ENCODE peak calls at places on chromosomes 1 and 21, in six cellular contexts. Z, D, X, N, C and K are unnamed samples. For H3K9me3 and H3K36me3, the result is how much of the 10 kb centered on the place peaks cover.

GRCh38 chr1:13482600-13482999 is 31.2 kb downstream of the LRRC38 start:
- DNase-seq in Z (no peak), D (no peak), X (no peak), N (no peak), C (no peak), K (no peak)

GRCh38 chr1:214445201-214445600 is 106.2 kb downstream of the PTPN14 start:
- DNase-seq in Z (no peak), D (no peak), X (peak), N (no peak), C (no peak), K (no peak)

GRCh38 chr1:3465091-3465934 is 10.8 kb downstream of the ARHGEF16 start:
- DNase-seq in Z (peak), D (no peak), X (no peak), N (peak), C (no peak), K (peak)

GRCh38 chr1:38344705-38345104 is 298.1 kb upstream of the POU3F1 start:
- DNase-seq in Z (no peak), D (no peak), X (no peak), N (no peak), C (no peak), K (no peak)

GRCh38 chr1:225448146-225448805 is 20.4 kb upstream of the LBR start:
- DNase-seq in Z (no peak), D (no peak), X (no peak), N (no peak), C (no peak), K (peak)

GRCh38 chr1:33361553-33362262 is 40.8 kb upstream of the A3GALT2 start:
- DNase-seq in Z (no peak), D (no peak), X (no peak), N (no peak), C (no peak), K (no peak)

GRCh38 chr1:113390871-113391642 is 742 bp downstream of the MAGI3 start:
- DNase-seq in Z (peak), D (peak), X (peak), N (peak), C (peak), K (peak)

GRCh38 chr1:11044849-11045427 is 2.1 kb downstream of the MASP2 start:
- DNase-seq in Z (no peak), D (no peak), X (no peak), N (no peak), C (no peak), K (no peak)

GRCh38 chr1:43405876-43406234 is 16.2 kb downstream of the SZT2 start:
- DNase-seq in Z (no peak), D (no peak), X (no peak), N (no peak), C (no peak), K (no peak)

GRCh38 chr21:44074315-44074958 is 32.8 kb upstream of the PWP2 start:
- DNase-seq in Z (no peak), D (no peak), X (no peak), N (no peak), C (no peak), K (no peak)

GRCh38 chr1:37765937-37766664 is 1.2 kb upstream of the EPHA10 start:
- DNase-seq in Z (no peak), D (no peak), X (no peak), N (no peak), C (no peak), K (no peak)

GRCh38 chr1:37901893-37902225 is 42.5 kb upstream of the MTF1 start:
- DNase-seq in Z (no peak), D (no peak), X (no peak), N (no peak), C (no peak), K (no peak)

GRCh38 chr1:244264163-244264562 is 187.5 kb downstream of the ADSS2 start:
- DNase-seq in Z (no peak), D (no peak), X (no peak), N (no peak), C (no peak), K (no peak)

GRCh38 chr1:150065184-150065871 is 2.2 kb upstream of the VPS45 start:
- DNase-seq in Z (no peak), D (no peak), X (no peak), N (no peak), C (no peak), K (no peak)

GRCh38 chr1:15178571-15179484 is 25.3 kb downstream of the TMEM51 start:
- DNase-seq in Z (no peak), D (no peak), X (peak), N (no peak), C (peak), K (no peak)

GRCh38 chr1:167430134-167430848 is 88.0 kb downstream of the CD247 start:
- DNase-seq in Z (no peak), D (no peak), X (no peak), N (no peak), C (no peak), K (no peak)

GRCh38 chr21:35266546-35266945 is 217.4 kb upstream of the RUNX1 start:
- DNase-seq in Z (no peak), D (no peak), X (no peak), N (no peak), C (no peak), K (no peak)

GRCh38 chr1:33191731-33192275 is 10.0 kb upstream of the TRIM62 start:
- DNase-seq in Z (no peak), D (no peak), X (no peak), N (no peak), C (no peak), K (no peak)

GRCh38 chr1:231605389-231606100 is 21.0 kb upstream of the DISC1 start:
- DNase-seq in Z (no peak), D (no peak), X (no peak), N (no peak), C (no peak), K (no peak)

GRCh38 chr1:32759997-32760623 is 57.0 kb downstream of the YARS1 start:
- DNase-seq in Z (peak), D (peak), X (peak), N (no peak), C (peak), K (peak)

GRCh38 chr1:119531606-119532323 is 24.8 kb downstream of the HSD3B1 start:
- DNase-seq in Z (no peak), D (no peak), X (peak), N (no peak), C (no peak), K (no peak)

GRCh38 chr1:167795810-167796740 is 74.3 kb downstream of the MPZL1 start:
- DNase-seq in Z (no peak), D (no peak), X (peak), N (peak), C (no peak), K (no peak)

GRCh38 chr1:27416387-27417111 is 24.1 kb downstream of the GPR3 start:
- DNase-seq in Z (no peak), D (no peak), X (peak), N (no peak), C (peak), K (no peak)

GRCh38 chr1:207803678-207804077 is 51.8 kb downstream of the CD46 start:
- DNase-seq in Z (no peak), D (no peak), X (no peak), N (no peak), C (no peak), K (no peak)

GRCh38 chr1:185311589-185312225 is 5.3 kb downstream of the IVNS1ABP start:
- DNase-seq in Z (no peak), D (no peak), X (no peak), N (no peak), C (no peak), K (no peak)

GRCh38 chr1:228272831-228273571 is 65.2 kb downstream of the OBSCN start:
- DNase-seq in Z (peak), D (no peak), X (no peak), N (peak), C (peak), K (peak)

GRCh38 chr1:212968385-212968863 is 18.1 kb downstream of the VASH2 start:
- DNase-seq in Z (no peak), D (no peak), X (no peak), N (no peak), C (no peak), K (no peak)

GRCh38 chr1:2530501-2531361 is 668 bp upstream of the HES5 start:
- DNase-seq in Z (no peak), D (peak), X (no peak), N (no peak), C (peak), K (no peak)

GRCh38 chr1:181479137-181479745 is 4.1 kb upstream of the CACNA1E start:
- DNase-seq in Z (peak), D (peak), X (no peak), N (no peak), C (no peak), K (no peak)

GRCh38 chr1:155909894-155910293 is 1.3 kb downstream of the RIT1 start:
- DNase-seq in Z (no peak), D (peak), X (peak), N (no peak), C (no peak), K (no peak)

DNA sequence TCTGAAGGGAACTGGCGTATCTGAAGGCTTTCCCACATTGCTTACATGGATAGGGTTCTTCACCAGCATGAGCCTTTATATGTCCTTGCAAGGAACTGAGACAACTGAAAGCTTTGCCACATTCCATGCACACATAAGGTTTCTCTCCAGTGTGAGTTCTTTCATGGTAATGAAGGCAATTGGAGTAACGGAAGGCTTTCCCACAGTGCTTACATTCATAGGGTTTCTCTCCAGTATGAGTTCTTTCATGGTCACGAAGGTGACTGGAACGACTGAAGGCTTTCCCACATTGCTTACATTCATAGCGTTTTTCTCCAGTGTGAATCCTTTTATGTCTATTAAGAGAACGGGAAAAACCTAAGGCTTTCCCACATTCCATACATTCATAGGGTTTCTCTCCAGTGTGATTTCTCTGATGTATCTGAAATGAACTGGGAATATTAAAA is 15.0 kb downstream of the ZNF124 start:
- DNase-seq in Z (no peak), D (no peak), X (no peak), N (no peak), C (no peak), K (no peak)
- H3K9me3 ChIP-seq in Z (under half), D (half or more), X (under half), N (half or more), C (under half), K (half or more)

DNA sequence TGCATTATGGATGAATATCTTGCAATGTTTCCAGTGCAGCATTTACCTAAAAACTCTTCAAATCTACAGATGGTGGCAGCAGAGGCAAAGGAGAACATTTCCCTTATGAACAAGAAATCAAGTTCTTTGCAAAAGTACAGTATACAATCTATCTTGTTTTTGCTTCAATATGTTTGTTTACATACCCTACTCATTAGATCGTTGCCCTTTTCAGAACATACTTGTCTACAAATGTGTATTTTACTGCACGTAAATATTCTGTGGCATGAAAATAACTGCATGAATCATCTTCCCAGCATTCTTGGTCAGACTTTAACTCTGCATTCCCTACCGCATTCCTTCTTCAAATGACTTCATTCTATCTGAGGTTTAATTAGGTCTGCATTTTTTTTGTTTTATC is 212.7 kb downstream of the ZP4 start:
- DNase-seq in Z (no peak), D (no peak), X (no peak), N (no peak), C (no peak), K (no peak)
- TF ChIP-seq CTCF in Z (peak), D (no peak), X (no peak), N (no peak), C (no peak), K (no peak)

GRCh38 chr1:226781937-226782609 is 43.0 kb upstream of the ITPKB start:
- DNase-seq in Z (no peak), D (no peak), X (no peak), N (no peak), C (no peak), K (no peak)

GRCh38 chr1:226785805-226786204 is 46.7 kb upstream of the ITPKB start:
- DNase-seq in Z (no peak), D (no peak), X (no peak), N (no peak), C (no peak), K (no peak)

GRCh38 chr1:226783202-226783601 is 44.1 kb upstream of the ITPKB start:
- DNase-seq in Z (no peak), D (no peak), X (no peak), N (no peak), C (no peak), K (no peak)

GRCh38 chr1:226786550-226786949 is 47.5 kb upstream of the ITPKB start:
- DNase-seq in Z (no peak), D (no peak), X (no peak), N (no peak), C (no peak), K (no peak)

DNA sequence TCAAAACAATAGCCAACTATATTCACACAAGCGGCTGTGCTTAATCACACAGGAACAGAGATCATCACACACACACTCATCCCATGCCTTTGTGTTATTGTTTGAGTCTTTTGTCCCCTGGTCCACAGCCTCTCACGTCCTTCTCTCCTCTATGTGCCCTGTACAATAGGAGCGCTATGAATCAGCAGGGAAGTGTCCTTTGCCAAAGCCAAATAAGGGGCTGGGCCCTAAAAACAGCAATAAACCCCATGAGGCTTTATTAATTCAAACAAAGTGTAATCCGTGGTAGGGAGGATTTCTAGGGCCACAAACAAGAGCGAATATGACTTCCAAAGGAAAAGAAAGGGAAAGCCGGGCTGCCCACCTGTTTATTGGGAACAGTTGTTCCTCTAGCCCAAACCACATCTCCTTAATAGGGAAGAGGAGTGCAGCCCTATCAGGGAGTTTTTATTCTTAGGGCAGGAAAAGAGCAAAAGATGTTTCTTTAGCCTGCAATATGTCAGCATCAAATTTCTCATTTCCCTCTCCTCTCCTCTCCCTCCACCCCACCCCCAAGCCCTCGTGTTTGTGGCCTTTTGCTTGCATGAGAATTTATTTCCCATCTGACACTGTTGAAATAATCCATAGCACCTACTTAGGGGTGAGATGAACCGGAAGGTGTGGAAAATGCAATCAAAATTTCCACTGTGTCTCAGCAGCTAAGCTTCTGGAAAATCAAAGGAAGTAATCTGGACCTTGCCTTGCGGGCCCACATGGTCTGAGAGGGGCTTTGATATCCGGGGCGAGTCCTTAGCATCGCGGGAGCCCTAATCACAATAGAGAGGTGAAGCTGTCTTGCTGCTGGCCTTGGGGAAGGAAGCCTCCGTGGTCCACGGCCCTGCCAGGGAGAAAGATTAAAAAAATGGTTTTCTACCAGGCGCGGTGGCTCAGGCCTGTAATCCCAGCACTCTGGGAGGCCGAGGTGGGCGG is 45.3 kb upstream of the ITPKB start:
- DNase-seq in Z (no peak), D (no peak), X (no peak), N (no peak), C (no peak), K (no peak)
- H3K36me3 ChIP-seq in Z (under half), D (under half), X (under half), N (under half), C (under half), K (under half)

DNA sequence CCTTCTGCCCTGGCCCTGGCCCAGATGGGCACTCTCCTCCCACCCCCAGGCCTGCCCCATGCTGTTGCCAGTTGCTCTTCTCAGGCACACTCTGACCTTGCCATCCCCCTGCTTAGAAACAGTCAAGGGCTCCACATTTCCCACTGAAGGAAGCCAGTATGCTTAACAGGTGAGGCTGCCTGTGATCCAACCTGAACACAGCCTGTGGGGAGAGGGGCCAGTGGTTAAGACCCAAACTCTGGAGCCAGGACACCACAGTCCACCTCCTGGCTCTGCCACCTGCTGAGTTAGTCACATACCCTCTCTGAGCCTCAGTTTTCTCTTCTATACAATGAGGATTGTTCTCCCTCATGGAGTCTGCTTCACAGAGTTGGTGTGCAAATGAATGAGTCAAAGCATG is 526.9 kb downstream of the MATN1 start:
- DNase-seq in Z (no peak), D (no peak), X (no peak), N (no peak), C (no peak), K (no peak)
- H3K9me3 ChIP-seq in Z (under half), D (under half), X (under half), N (under half), C (under half), K (under half)

GRCh38 chr21:46083271-46084040 is 14.5 kb upstream of the COL6A2 start:
- DNase-seq in Z (no peak), D (peak), X (no peak), N (no peak), C (no peak), K (peak)
- TF ChIP-seq CTCF in Z (no peak), D (no peak), X (no peak), N (no peak), C (no peak), K (no peak)

GRCh38 chr1:203870256-203870655 is 8.9 kb downstream of the SNRPE start:
- DNase-seq in Z (no peak), D (no peak), X (peak), N (no peak), C (no peak), K (no peak)
- H3K36me3 ChIP-seq in Z (under half), D (under half), X (under half), N (half or more), C (under half), K (half or more)

DNA sequence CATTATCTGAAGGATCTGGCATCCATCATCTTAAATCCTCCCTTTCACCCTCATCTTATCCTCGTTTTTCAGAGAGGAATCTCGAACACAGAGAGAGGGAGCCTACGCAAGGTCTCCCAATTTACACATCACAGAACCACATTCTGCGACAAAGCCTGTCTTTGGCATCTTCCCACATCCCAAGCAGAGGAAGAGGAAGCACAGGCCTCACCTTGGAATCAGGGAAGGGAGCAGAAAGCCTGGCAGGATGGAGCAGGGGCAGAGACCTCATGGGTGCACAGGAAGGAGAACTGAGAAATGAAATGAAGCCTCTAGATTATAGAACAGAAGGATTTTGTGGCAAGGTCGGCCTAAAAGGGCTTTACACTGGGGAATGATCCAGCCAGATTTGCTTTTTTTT is 5.8 kb downstream of the ABCB10 start:
- DNase-seq in Z (no peak), D (no peak), X (no peak), N (no peak), C (no peak), K (no peak)
- H3K9me3 ChIP-seq in Z (under half), D (under half), X (under half), N (under half), C (under half), K (under half)

DNA sequence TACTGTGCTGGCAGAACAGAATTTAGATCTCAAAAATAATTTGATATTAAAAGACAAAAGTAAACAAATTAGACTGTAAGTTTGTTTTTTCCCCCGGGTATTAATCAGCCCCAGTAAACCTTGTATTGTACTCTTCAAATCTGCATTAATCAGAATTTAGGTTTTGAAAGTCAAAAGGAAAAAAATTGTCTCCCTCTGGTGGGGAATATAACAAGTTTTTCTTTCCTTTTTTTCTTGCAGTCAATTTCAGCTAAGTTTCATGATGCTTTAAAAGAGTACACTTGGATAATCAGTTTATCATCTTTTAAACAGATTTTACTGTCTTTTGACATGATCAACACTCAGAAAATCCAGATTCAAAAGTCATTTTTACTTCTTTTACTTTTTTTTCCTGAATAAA is 134.5 kb upstream of the PKN2 start:
- DNase-seq in Z (no peak), D (no peak), X (no peak), N (no peak), C (no peak), K (no peak)
- TF ChIP-seq CTCF in Z (peak), D (no peak), X (peak), N (peak), C (peak), K (peak)